ENCODE peak calls at places on chromosomes 12 and 14, in seven cellular contexts. C is WTC11, J is occipital lobe, W is mammary epithelial cell, V is endothelial cell, B is Caki2, F is NCI-H2171. S is an unnamed sample.

GRCh38 chr12:27179399-27180214 is 64.5 kb upstream of the STK38L start:
- DNase-seq in C (no peak), J (no peak), W (peak), V (no peak), B (peak), F (no peak), S (no peak)

GRCh38 chr12:59084758-59085383 is 164.6 kb upstream of the LRIG3 start:
- DNase-seq in C (peak), J (no peak), W (no peak), V (no peak), B (no peak), F (peak), S (no peak)

GRCh38 chr14:65471038-65471878 is 58.7 kb downstream of the FUT8 start:
- DNase-seq in C (no peak), J (no peak), W (no peak), V (no peak), B (no peak), F (no peak), S (no peak)

GRCh38 chr14:74478996-74479635 is 14.0 kb downstream of the NPC2 start:
- DNase-seq in C (no peak), J (no peak), W (no peak), V (peak), B (peak), F (peak), S (no peak)

GRCh38 chr12:14366211-14366762 is 805 bp downstream of the ATF7IP start:
- DNase-seq in C (no peak), J (no peak), W (no peak), V (no peak), B (no peak), F (no peak), S (no peak)

GRCh38 chr12:67107751-67108269 is 161.3 kb upstream of the CAND1 start:
- DNase-seq in C (no peak), J (no peak), W (no peak), V (no peak), B (no peak), F (no peak), S (no peak)

GRCh38 chr14:61681413-61681812 is 13.9 kb upstream of the HIF1A start:
- DNase-seq in C (no peak), J (no peak), W (no peak), V (no peak), B (no peak), F (no peak), S (no peak)

GRCh38 chr12:25151476-25151875 is 43.5 kb downstream of the DNAI7 start:
- DNase-seq in C (no peak), J (peak), W (peak), V (peak), B (peak), F (no peak), S (peak)

GRCh38 chr12:105077435-105077834 is 6.8 kb downstream of the ALDH1L2 start:
- DNase-seq in C (no peak), J (no peak), W (no peak), V (no peak), B (no peak), F (no peak), S (peak)

GRCh38 chr12:104941454-104941853 is 16.6 kb downstream of the SLC41A2 start:
- DNase-seq in C (no peak), J (no peak), W (no peak), V (no peak), B (no peak), F (no peak), S (no peak)

GRCh38 chr14:74973905-74974363 is 18.5 kb upstream of the PGF start:
- DNase-seq in C (no peak), J (no peak), W (no peak), V (no peak), B (no peak), F (no peak), S (peak)

GRCh38 chr14:100342195-100342594 is 19.1 kb downstream of the SLC25A47 start:
- DNase-seq in C (no peak), J (no peak), W (no peak), V (no peak), B (no peak), F (no peak), S (no peak)

GRCh38 chr12:111330800-111331752 is 37.8 kb downstream of the PHETA1 start:
- DNase-seq in C (no peak), J (no peak), W (peak), V (no peak), B (peak), F (peak), S (no peak)

GRCh38 chr14:76651410-76652055 is 109.7 kb upstream of the VASH1 start:
- DNase-seq in C (no peak), J (no peak), W (peak), V (no peak), B (no peak), F (no peak), S (no peak)

GRCh38 chr12:91940826-91941225 is 204.8 kb downstream of the BTG1 start:
- DNase-seq in C (no peak), J (no peak), W (peak), V (no peak), B (no peak), F (no peak), S (no peak)

S was measured in tibial artery.